ENCODE peak calls at places on chromosomes 11 and 22, in eight cellular contexts. R is activated CD4-positive, alpha-beta T cell treated with anti-CD3 and anti-CD28 coated beads, Interleukin-2, amount 50 U/mL, for 48 hours; U is effector memory CD8-positive, alpha-beta T cell; T is brain microvascular endothelial cell; M is NCI-H1436; W is HTR-8/SVneo; O is NCI-H774; L is CD8-positive, alpha-beta memory T cell. C is an unnamed sample.

GRCh38 chr22:48968201-48968959 is 859.3 kb downstream of the BRD1 start:
- DNase-seq in R (no peak), U (no peak), T (no peak), M (peak; percentile 39), W (no peak), O (no peak), L (no peak), C (no peak)

GRCh38 chr11:33187851-33188722 is 26.8 kb upstream of the CSTF3 start:
- DNase-seq in R (no peak), U (no peak), T (no peak), M (no peak), W (no peak), O (no peak), L (no peak), C (no peak)

GRCh38 chr11:84930863-84931262 is 696.3 kb downstream of the DLG2 start:
- DNase-seq in R (no peak), U (no peak), T (no peak), M (no peak), W (no peak), O (no peak), L (no peak), C (no peak)

GRCh38 chr22:34760276-34761008 is 305.5 kb upstream of the ISX start:
- DNase-seq in R (no peak), U (no peak), T (no peak), M (no peak), W (no peak), O (no peak), L (no peak), C (no peak)

GRCh38 chr22:45445031-45445710 is 31.7 kb downstream of the RIBC2 start:
- DNase-seq in R (no peak), U (no peak), T (no peak), M (no peak), W (no peak), O (no peak), L (no peak), C (no peak)

GRCh38 chr22:49986325-49986724 is 25.8 kb downstream of the PIM3 start:
- DNase-seq in R (no peak), U (no peak), T (no peak), M (no peak), W (no peak), O (no peak), L (no peak), C (no peak)

GRCh38 chr11:34620202-34620601 is 691 bp upstream of the EHF start:
- DNase-seq in R (no peak), U (no peak), T (no peak), M (no peak), W (no peak), O (no peak), L (no peak), C (no peak)

GRCh38 chr11:60927061-60927592 is 2.9 kb downstream of the TMEM132A start:
- DNase-seq in R (no peak), U (no peak), T (no peak), M (no peak), W (no peak), O (no peak), L (no peak), C (no peak)

GRCh38 chr11:76263657-76264056 is 57.4 kb upstream of the WNT11 start:
- DNase-seq in R (no peak), U (no peak), T (no peak), M (no peak), W (no peak), O (no peak), L (no peak), C (no peak)

GRCh38 chr22:20530368-20531153 is 23.2 kb downstream of the MED15 start:
- DNase-seq in R (no peak), U (no peak), T (peak; percentile 82), M (no peak), W (peak; percentile 51), O (no peak), L (no peak), C (no peak)

GRCh38 chr11:42770444-42771065 is 541.2 kb upstream of the API5 start:
- DNase-seq in R (no peak), U (no peak), T (no peak), M (no peak), W (no peak), O (no peak), L (no peak), C (no peak)

GRCh38 chr22:37198290-37199102 is 10.4 kb upstream of the C1QTNF6 start:
- DNase-seq in R (peak; percentile 97), U (peak; percentile 91), T (peak; percentile 70), M (peak; percentile 48), W (peak; percentile 67), O (no peak), L (peak; percentile 81), C (peak; percentile 84)

GRCh38 chr11:75428301-75428724 is 4.7 kb downstream of the KLHL35 start:
- DNase-seq in R (peak; percentile 52), U (peak; percentile 53), T (peak; percentile 90), M (no peak), W (peak; percentile 90), O (no peak), L (peak; percentile 60), C (peak; percentile 61)

GRCh38 chr11:71164186-71164585 is 88.2 kb downstream of the SHANK2 start:
- DNase-seq in R (no peak), U (no peak), T (no peak), M (no peak), W (no peak), O (no peak), L (no peak), C (no peak)

GRCh38 chr11:64319421-64319761 is 1.5 kb downstream of the PRDX5 start:
- DNase-seq in R (no peak), U (no peak), T (no peak), M (no peak), W (no peak), O (no peak), L (no peak), C (no peak)

GRCh38 chr11:19734171-19734570 is 21.5 kb downstream of the NAV2 start:
- DNase-seq in R (no peak), U (no peak), T (no peak), M (no peak), W (no peak), O (no peak), L (no peak), C (no peak)

C was measured in naive thymus-derived CD4-positive, alpha-beta T cell.